ENCODE peak calls at places on chromosome 1, in seven cellular contexts. One of them, this sample, is unnamed.

GRCh38 chr1:185969028-185969427 is 234.8 kb downstream of the HMCN1 start:
- DNase-seq in NCI-H187: no peak
- DNase-seq in H9: no peak
- DNase-seq in astrocyte of the cerebellum: no peak
- DNase-seq in NCI-H345: no peak
- DNase-seq in NCI-H2029 treated with DMSO at 0.1 percent for 48 hours: no peak
- DNase-seq in stimulated activated CD4-positive, alpha-beta T cell treated with anti-CD3 and anti-CD28 coated beads, Interleukin-4, amount 100 ng/mL, for 1 hour: no peak
- DNase-seq in this sample: no peak

GRCh38 chr1:58939666-58940370 is 156.0 kb upstream of the JUN start:
- DNase-seq in NCI-H345: peak
- DNase-seq in stimulated activated CD4-positive, alpha-beta T cell treated with anti-CD3 and anti-CD28 coated beads, Interleukin-4, amount 100 ng/mL, for 1 hour: no peak
- DNase-seq in NCI-H2029 treated with DMSO at 0.1 percent for 48 hours: no peak
- DNase-seq in astrocyte of the cerebellum: no peak
- DNase-seq in H9: no peak
- DNase-seq in NCI-H187: no peak
- DNase-seq in this sample: no peak

GRCh38 chr1:161511756-161512060 is 6.5 kb downstream of the FCGR2A start:
- DNase-seq in astrocyte of the cerebellum: no peak
- DNase-seq in NCI-H2029 treated with DMSO at 0.1 percent for 48 hours: no peak
- DNase-seq in NCI-H345: no peak
- DNase-seq in H9: no peak
- DNase-seq in stimulated activated CD4-positive, alpha-beta T cell treated with anti-CD3 and anti-CD28 coated beads, Interleukin-4, amount 100 ng/mL, for 1 hour: no peak
- DNase-seq in NCI-H187: no peak
- DNase-seq in this sample: no peak

GRCh38 chr1:185917646-185918045 is 183.5 kb downstream of the HMCN1 start:
- DNase-seq in NCI-H345: no peak
- DNase-seq in stimulated activated CD4-positive, alpha-beta T cell treated with anti-CD3 and anti-CD28 coated beads, Interleukin-4, amount 100 ng/mL, for 1 hour: no peak
- DNase-seq in NCI-H187: no peak
- DNase-seq in NCI-H2029 treated with DMSO at 0.1 percent for 48 hours: no peak
- DNase-seq in astrocyte of the cerebellum: peak
- DNase-seq in H9: peak
- DNase-seq in this sample: no peak

GRCh38 chr1:247895976-247896375 is 589 bp downstream of the OR2W3 start:
- DNase-seq in H9: no peak
- DNase-seq in NCI-H345: no peak
- DNase-seq in stimulated activated CD4-positive, alpha-beta T cell treated with anti-CD3 and anti-CD28 coated beads, Interleukin-4, amount 100 ng/mL, for 1 hour: no peak
- DNase-seq in NCI-H187: no peak
- DNase-seq in astrocyte of the cerebellum: no peak
- DNase-seq in NCI-H2029 treated with DMSO at 0.1 percent for 48 hours: no peak
- DNase-seq in this sample: no peak

GRCh38 chr1:47651311-47652089 is 213.7 kb downstream of the FOXD2 start:
- DNase-seq in NCI-H2029 treated with DMSO at 0.1 percent for 48 hours: peak
- DNase-seq in astrocyte of the cerebellum: no peak
- DNase-seq in NCI-H345: peak
- DNase-seq in H9: peak
- DNase-seq in stimulated activated CD4-positive, alpha-beta T cell treated with anti-CD3 and anti-CD28 coated beads, Interleukin-4, amount 100 ng/mL, for 1 hour: no peak
- DNase-seq in NCI-H187: no peak
- DNase-seq in this sample: no peak

GRCh38 chr1:16213013-16213412 is 561 bp upstream of the ARHGEF19 start:
- DNase-seq in stimulated activated CD4-positive, alpha-beta T cell treated with anti-CD3 and anti-CD28 coated beads, Interleukin-4, amount 100 ng/mL, for 1 hour: no peak
- DNase-seq in astrocyte of the cerebellum: no peak
- DNase-seq in NCI-H2029 treated with DMSO at 0.1 percent for 48 hours: no peak
- DNase-seq in NCI-H187: no peak
- DNase-seq in H9: no peak
- DNase-seq in NCI-H345: no peak
- DNase-seq in this sample: no peak

GRCh38 chr1:108719654-108720435 is 7.1 kb downstream of the FNDC7 start:
- DNase-seq in NCI-H2029 treated with DMSO at 0.1 percent for 48 hours: no peak
- DNase-seq in astrocyte of the cerebellum: peak
- DNase-seq in NCI-H345: no peak
- DNase-seq in stimulated activated CD4-positive, alpha-beta T cell treated with anti-CD3 and anti-CD28 coated beads, Interleukin-4, amount 100 ng/mL, for 1 hour: no peak
- DNase-seq in H9: no peak
- DNase-seq in NCI-H187: no peak
- DNase-seq in this sample: no peak

GRCh38 chr1:63448741-63449140 is 74.3 kb downstream of the ITGB3BP start:
- DNase-seq in H9: no peak
- DNase-seq in astrocyte of the cerebellum: no peak
- DNase-seq in NCI-H187: no peak
- DNase-seq in NCI-H2029 treated with DMSO at 0.1 percent for 48 hours: no peak
- DNase-seq in stimulated activated CD4-positive, alpha-beta T cell treated with anti-CD3 and anti-CD28 coated beads, Interleukin-4, amount 100 ng/mL, for 1 hour: no peak
- DNase-seq in NCI-H345: no peak
- DNase-seq in this sample: no peak

GRCh38 chr1:201503397-201504176 is 3.3 kb downstream of the CSRP1 start:
- DNase-seq in H9: peak
- DNase-seq in astrocyte of the cerebellum: peak
- DNase-seq in stimulated activated CD4-positive, alpha-beta T cell treated with anti-CD3 and anti-CD28 coated beads, Interleukin-4, amount 100 ng/mL, for 1 hour: no peak
- DNase-seq in NCI-H345: peak
- DNase-seq in NCI-H2029 treated with DMSO at 0.1 percent for 48 hours: no peak
- DNase-seq in NCI-H187: no peak
- DNase-seq in this sample: no peak

GRCh38 chr1:107765484-107765883 is 199.5 kb downstream of the VAV3 start:
- DNase-seq in stimulated activated CD4-positive, alpha-beta T cell treated with anti-CD3 and anti-CD28 coated beads, Interleukin-4, amount 100 ng/mL, for 1 hour: no peak
- DNase-seq in astrocyte of the cerebellum: no peak
- DNase-seq in NCI-H187: no peak
- DNase-seq in NCI-H345: no peak
- DNase-seq in H9: no peak
- DNase-seq in NCI-H2029 treated with DMSO at 0.1 percent for 48 hours: no peak
- DNase-seq in this sample: no peak

GRCh38 chr1:246797157-246797556 is 72.9 kb downstream of the SCCPDH start:
- DNase-seq in stimulated activated CD4-positive, alpha-beta T cell treated with anti-CD3 and anti-CD28 coated beads, Interleukin-4, amount 100 ng/mL, for 1 hour: no peak
- DNase-seq in NCI-H2029 treated with DMSO at 0.1 percent for 48 hours: no peak
- DNase-seq in NCI-H187: no peak
- DNase-seq in astrocyte of the cerebellum: no peak
- DNase-seq in H9: no peak
- DNase-seq in NCI-H345: no peak
- DNase-seq in this sample: no peak

GRCh38 chr1:168092566-168093355 is 44.0 kb downstream of the GPR161 start:
- DNase-seq in NCI-H187: peak
- DNase-seq in H9: peak
- DNase-seq in NCI-H2029 treated with DMSO at 0.1 percent for 48 hours: no peak
- DNase-seq in stimulated activated CD4-positive, alpha-beta T cell treated with anti-CD3 and anti-CD28 coated beads, Interleukin-4, amount 100 ng/mL, for 1 hour: no peak
- DNase-seq in NCI-H345: no peak
- DNase-seq in astrocyte of the cerebellum: peak
- DNase-seq in this sample: no peak

GRCh38 chr1:200525167-200526123 is 95.1 kb downstream of the KIF14 start:
- DNase-seq in astrocyte of the cerebellum: no peak
- DNase-seq in NCI-H187: no peak
- DNase-seq in H9: no peak
- DNase-seq in NCI-H2029 treated with DMSO at 0.1 percent for 48 hours: no peak
- DNase-seq in stimulated activated CD4-positive, alpha-beta T cell treated with anti-CD3 and anti-CD28 coated beads, Interleukin-4, amount 100 ng/mL, for 1 hour: no peak
- DNase-seq in NCI-H345: no peak
- DNase-seq in this sample: no peak

GRCh38 chr1:171790318-171790717 is 8.9 kb downstream of the METTL13 start:
- DNase-seq in NCI-H345: no peak
- DNase-seq in NCI-H2029 treated with DMSO at 0.1 percent for 48 hours: no peak
- DNase-seq in astrocyte of the cerebellum: no peak
- DNase-seq in H9: no peak
- DNase-seq in NCI-H187: no peak
- DNase-seq in stimulated activated CD4-positive, alpha-beta T cell treated with anti-CD3 and anti-CD28 coated beads, Interleukin-4, amount 100 ng/mL, for 1 hour: no peak
- DNase-seq in this sample: no peak

GRCh38 chr1:10979483-10979920 is 33.0 kb upstream of the TARDBP start:
- DNase-seq in NCI-H345: no peak
- DNase-seq in H9: no peak
- DNase-seq in NCI-H187: no peak
- DNase-seq in NCI-H2029 treated with DMSO at 0.1 percent for 48 hours: peak
- DNase-seq in astrocyte of the cerebellum: no peak
- DNase-seq in stimulated activated CD4-positive, alpha-beta T cell treated with anti-CD3 and anti-CD28 coated beads, Interleukin-4, amount 100 ng/mL, for 1 hour: no peak
- DNase-seq in this sample: no peak

This sample was measured in stimulated activated naive CD8-positive, alpha-beta T cell treated with anti-CD3 and anti-CD28 coated beads, Interleukin-15, Interleukin-2, amounts not matched to agents 100 U/mL and 50 U/mL, for 24 hours.